ENCODE peak calls at places on chromosomes 5 and 9, in eight cellular contexts. N, G, L, F, K, S, E and X are unnamed samples. For H3K36me3, the result is how much of the 10 kb centered on the place peaks cover.

GRCh38 chr9:105067895-105068580 is 140.1 kb upstream of the ABCA1 start:
- DNase-seq in N (no peak), G (no peak), L (no peak), F (no peak), K (no peak), S (no peak), E (no peak), X (no peak)

GRCh38 chr5:141039061-141039460 is 12.1 kb upstream of the PCDHB1 start:
- DNase-seq in N (no peak), G (no peak), L (no peak), F (no peak), K (no peak), S (no peak), E (no peak), X (no peak)

GRCh38 chr5:10577371-10578291 is 13.8 kb downstream of the ANKRD33B start:
- DNase-seq in N (no peak), G (no peak), L (no peak), F (peak), K (peak), S (peak), E (no peak), X (no peak)

GRCh38 chr5:141934099-141934844 is 10.6 kb downstream of the DELE1 start:
- DNase-seq in N (peak), G (peak), L (peak), F (no peak), K (no peak), S (peak), E (no peak), X (peak)

GRCh38 chr5:168600409-168600808 is 21.2 kb upstream of the PANK3 start:
- DNase-seq in N (peak), G (peak), L (no peak), F (peak), K (peak), S (no peak), E (no peak), X (peak)

GRCh38 chr9:128116104-128117083 is 11.1 kb downstream of the PTGES2 start:
- DNase-seq in N (peak), G (peak), L (peak), F (no peak), K (no peak), S (no peak), E (no peak), X (no peak)

GRCh38 chr5:163963881-163964280 is 458.5 kb downstream of the MAT2B start:
- DNase-seq in N (no peak), G (no peak), L (no peak), F (no peak), K (no peak), S (no peak), E (no peak), X (no peak)

GRCh38 chr9:94864183-94864582 is 137.7 kb downstream of the AOPEP start:
- DNase-seq in N (no peak), G (no peak), L (no peak), F (no peak), K (no peak), S (no peak), E (no peak), X (no peak)

GRCh38 chr9:131276891-131277672 is 772 bp upstream of the FAM78A start:
- DNase-seq in N (no peak), G (no peak), L (no peak), F (no peak), K (no peak), S (no peak), E (peak), X (peak)

GRCh38 chr9:136398286-136398685 is 1.7 kb downstream of the SNAPC4 start:
- DNase-seq in N (no peak), G (no peak), L (no peak), F (no peak), K (no peak), S (no peak), E (no peak), X (no peak)

DNA sequence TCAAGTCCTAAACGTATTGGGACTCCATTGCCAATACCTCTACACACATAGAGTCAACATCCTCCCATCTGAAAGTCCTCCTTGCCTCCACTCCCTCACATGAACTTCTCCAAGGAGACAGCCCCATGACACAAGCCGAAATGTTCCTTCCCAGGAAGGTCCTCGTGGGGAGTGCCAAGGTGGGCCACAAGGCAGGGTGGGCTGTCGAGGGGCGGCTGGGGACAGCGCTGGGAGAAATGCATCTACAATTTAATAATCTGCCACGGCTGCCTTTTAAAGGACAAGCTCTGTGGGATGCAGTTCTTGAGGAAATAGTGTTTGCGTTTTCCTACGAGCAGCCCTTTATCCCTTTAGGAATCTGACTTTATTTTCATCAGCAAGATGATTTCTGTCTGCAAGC is 138.7 kb downstream of the GABBR2 start:
- DNase-seq in N (no peak), G (no peak), L (no peak), F (peak), K (no peak), S (no peak), E (no peak), X (no peak)
- H3K36me3 ChIP-seq in N (under half), G (under half), L (under half), F (under half), K (under half), S (under half), E (under half), X (under half)

DNA sequence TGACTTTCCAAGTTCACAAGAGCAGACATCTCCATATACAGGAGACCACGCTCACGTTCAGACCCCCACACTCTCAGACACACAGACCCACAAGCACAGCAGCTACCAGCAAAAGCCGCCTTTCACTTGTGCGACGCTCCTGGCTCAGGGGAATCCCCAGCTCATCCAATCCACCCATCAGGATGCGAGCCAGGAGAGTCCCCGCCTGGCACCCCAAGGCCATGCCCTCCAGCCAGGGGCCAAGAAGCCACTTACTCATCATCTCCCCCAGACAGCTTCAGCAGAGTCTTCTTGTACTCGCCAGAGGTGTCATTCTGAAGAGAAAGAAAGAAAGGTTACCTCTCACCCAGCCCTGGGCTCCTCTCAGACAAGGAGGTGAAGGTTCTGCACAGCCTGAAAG is 29.7 kb downstream of the ANXA6 start:
- DNase-seq in N (no peak), G (no peak), L (no peak), F (no peak), K (no peak), S (no peak), E (no peak), X (no peak)
- H3K36me3 ChIP-seq in N (under half), G (under half), L (under half), F (half or more), K (under half), S (half or more), E (half or more), X (under half)

DNA sequence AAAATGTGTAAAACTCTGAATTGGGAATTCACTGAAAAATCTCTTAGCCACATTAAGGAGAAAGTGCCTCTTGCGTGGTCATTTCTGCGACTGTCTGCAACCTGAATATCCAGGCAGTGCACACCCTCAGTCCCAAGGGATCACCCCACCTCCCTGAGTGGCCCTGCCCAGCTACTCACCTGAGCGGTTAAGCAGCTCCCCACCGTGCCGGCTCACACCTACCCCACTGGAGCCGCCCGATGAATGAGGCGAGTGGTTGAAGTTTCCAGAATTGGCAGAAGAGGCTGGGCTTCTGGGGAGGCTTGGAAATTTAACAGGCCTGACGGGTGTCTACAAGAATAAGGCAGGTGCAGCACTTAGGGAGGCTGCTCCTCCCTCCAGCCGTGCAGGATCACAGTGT is 25.6 kb downstream of the ANKS6 start:
- DNase-seq in N (no peak), G (no peak), L (no peak), F (no peak), K (no peak), S (no peak), E (no peak), X (no peak)
- H3K36me3 ChIP-seq in N (under half), G (under half), L (under half), F (under half), K (under half), S (half or more), E (under half), X (under half)

GRCh38 chr5:138568061-138568824 is 7.0 kb downstream of the HSPA9 start:
- DNase-seq in N (no peak), G (peak), L (no peak), F (peak), K (no peak), S (no peak), E (no peak), X (peak)
- H3K36me3 ChIP-seq in N (half or more), G (under half), L (under half), F (half or more), K (under half), S (half or more), E (half or more), X (half or more)